ENCODE peak calls at places on chromosomes 2 and 18, in nine cellular contexts. P is cardiac fibroblast; X is stimulated activated CD4-positive, alpha-beta T cell treated with anti-CD3 and anti-CD28 coated beads, Interleukin-4, amount 100 ng/mL, for 48 hours; E is GM12865; R is midbrain; W is SHP77 treated with DMSO at 0.1 percent for 48 hours; Z is NCI-H1105; S is substantia nigra; B is AG09319. K is an unnamed sample.

GRCh38 chr18:2223394-2223793 is 347.9 kb downstream of the METTL4 start:
- DNase-seq in P (peak; percentile 60), X (no peak), E (no peak), R (no peak), W (no peak), Z (no peak), S (no peak), B (no peak), K (no peak)

GRCh38 chr2:61853086-61853847 is 593 bp downstream of the FAM161A start:
- DNase-seq in P (no peak), X (no peak), E (peak; percentile 29), R (peak; percentile 23), W (peak; percentile 71), Z (peak; percentile 67), S (no peak), B (no peak), K (peak; percentile 81)

GRCh38 chr2:219656523-219656922 is 29.1 kb downstream of the SLC4A3 start:
- DNase-seq in P (peak; percentile 41), X (no peak), E (no peak), R (no peak), W (no peak), Z (no peak), S (no peak), B (no peak), K (no peak)

GRCh38 chr2:71281950-71282349 is 49.6 kb upstream of the ZNF638 start:
- DNase-seq in P (no peak), X (no peak), E (no peak), R (no peak), W (no peak), Z (no peak), S (no peak), B (no peak), K (no peak)

GRCh38 chr2:224442092-224442999 is 40.4 kb upstream of the FAM124B start:
- DNase-seq in P (peak; percentile 29), X (no peak), E (peak; percentile 31), R (no peak), W (no peak), Z (no peak), S (no peak), B (no peak), K (peak; percentile 86)

GRCh38 chr18:64444819-64445218 is 295.9 kb upstream of the LINC00305 start:
- DNase-seq in P (no peak), X (no peak), E (no peak), R (no peak), W (no peak), Z (no peak), S (no peak), B (no peak), K (no peak)

GRCh38 chr2:143030127-143030526 is 99.1 kb upstream of the ARHGAP15 start:
- DNase-seq in P (no peak), X (no peak), E (peak; percentile 10), R (no peak), W (no peak), Z (no peak), S (no peak), B (no peak), K (no peak)

GRCh38 chr2:88658890-88659881 is 31.9 kb upstream of the EIF2AK3 start:
- DNase-seq in P (peak; percentile 78), X (no peak), E (no peak), R (no peak), W (peak; percentile 77), Z (no peak), S (no peak), B (peak; percentile 82), K (no peak)

GRCh38 chr2:97785818-97786217 is 72.4 kb downstream of the ZAP70 start:
- DNase-seq in P (no peak), X (no peak), E (no peak), R (no peak), W (no peak), Z (no peak), S (no peak), B (no peak), K (no peak)

GRCh38 chr2:191319181-191319580 is 74.0 kb downstream of the MYO1B start:
- DNase-seq in P (peak; percentile 13), X (no peak), E (no peak), R (no peak), W (no peak), Z (no peak), S (no peak), B (no peak), K (no peak)

GRCh38 chr2:224141304-224141703 is 102.2 kb upstream of the SERPINE2 start:
- DNase-seq in P (no peak), X (no peak), E (no peak), R (no peak), W (no peak), Z (no peak), S (no peak), B (no peak), K (no peak)

GRCh38 chr2:170928824-170929685 is at the start of gene GORASP2:
- DNase-seq in P (peak; percentile 100), X (peak; percentile 91), E (peak; percentile 100), R (peak; percentile 98), W (peak; percentile 75), Z (peak; percentile 97), S (peak; percentile 96), B (peak; percentile 99), K (peak; percentile 99)

GRCh38 chr2:64908406-64908805 is 80.8 kb upstream of the SLC1A4 start:
- DNase-seq in P (no peak), X (no peak), E (no peak), R (no peak), W (no peak), Z (no peak), S (no peak), B (no peak), K (no peak)

GRCh38 chr18:48527467-48527866 is 11.4 kb upstream of the CTIF start:
- DNase-seq in P (no peak), X (no peak), E (no peak), R (no peak), W (no peak), Z (no peak), S (no peak), B (no peak), K (no peak)

GRCh38 chr18:23129355-23130002 is 5.8 kb upstream of the CABLES1 start:
- DNase-seq in P (no peak), X (no peak), E (no peak), R (no peak), W (no peak), Z (no peak), S (no peak), B (no peak), K (no peak)

GRCh38 chr2:115162454-115163293 is 720.2 kb downstream of the DPP10 start:
- DNase-seq in P (no peak), X (no peak), E (no peak), R (no peak), W (no peak), Z (no peak), S (no peak), B (no peak), K (no peak)

GRCh38 chr2:26578581-26578980 is 62.6 kb downstream of the CIB4 start:
- DNase-seq in P (no peak), X (no peak), E (no peak), R (no peak), W (no peak), Z (no peak), S (no peak), B (no peak), K (peak; percentile 7)

GRCh38 chr18:10234912-10235439 is 219.5 kb upstream of the APCDD1 start:
- DNase-seq in P (peak; percentile 89), X (no peak), E (no peak), R (no peak), W (no peak), Z (no peak), S (no peak), B (peak; percentile 56), K (no peak)

GRCh38 chr2:62284980-62285379 is 89.1 kb downstream of the B3GNT2 start:
- DNase-seq in P (no peak), X (no peak), E (no peak), R (no peak), W (no peak), Z (no peak), S (no peak), B (no peak), K (no peak)

GRCh38 chr2:74441690-74442482 is at the start of gene RTKN:
- DNase-seq in P (peak; percentile 17), X (no peak), E (no peak), R (no peak), W (no peak), Z (no peak), S (peak; percentile 26), B (no peak), K (peak; percentile 92)

GRCh38 chr2:21029519-21029918 is 14.4 kb downstream of the APOB start:
- DNase-seq in P (no peak), X (no peak), E (no peak), R (no peak), W (no peak), Z (no peak), S (no peak), B (no peak), K (no peak)

GRCh38 chr2:164992818-164993217 is 37.5 kb upstream of the SLC38A11 start:
- DNase-seq in P (peak; percentile 87), X (peak; percentile 12), E (peak; percentile 76), R (peak; percentile 81), W (no peak), Z (peak; percentile 75), S (peak; percentile 24), B (peak; percentile 70), K (peak; percentile 28)

GRCh38 chr18:77131652-77132368 is 773 bp downstream of the MBP start:
- DNase-seq in P (peak; percentile 59), X (no peak), E (peak; percentile 67), R (no peak), W (no peak), Z (peak; percentile 21), S (no peak), B (no peak), K (peak; percentile 80)

GRCh38 chr2:120299561-120299960 is 46.4 kb upstream of the INHBB start:
- DNase-seq in P (no peak), X (no peak), E (no peak), R (no peak), W (no peak), Z (no peak), S (no peak), B (no peak), K (no peak)

GRCh38 chr18:65769653-65770052 is 18.8 kb downstream of the CDH7 start:
- DNase-seq in P (no peak), X (no peak), E (no peak), R (no peak), W (no peak), Z (no peak), S (no peak), B (no peak), K (no peak)